ENCODE peak calls at places on chromosomes 11 and 22, in eight cellular contexts. P, B, Q, W, O, R, V and Y are unnamed samples.

GRCh38 chr11:44781697-44782096 is 54.9 kb downstream of the TSPAN18 start:
- DNase-seq in V (no peak), Q (no peak), R (no peak), B (no peak), O (no peak), P (no peak), W (no peak), Y (no peak)

GRCh38 chr22:43066844-43067385 is 22.3 kb downstream of the TTLL1 start:
- DNase-seq in O (no peak), B (no peak), R (peak; percentile 67), W (no peak), Q (peak; percentile 47), P (no peak), V (peak; percentile 75), Y (peak; percentile 78)

GRCh38 chr22:38873469-38874411 is 1.7 kb upstream of the CBX6 start:
- DNase-seq in V (peak; percentile 67), B (no peak), O (no peak), Q (no peak), P (no peak), W (no peak), R (no peak), Y (peak; percentile 11)

GRCh38 chr11:115613986-115614625 is 109.9 kb upstream of the CADM1 start:
- DNase-seq in W (no peak), Q (no peak), B (no peak), O (no peak), R (peak; percentile 65), V (peak; percentile 12), P (no peak), Y (peak; percentile 58)

GRCh38 chr11:102666331-102666957 is 39.1 kb downstream of the MMP27 start:
- DNase-seq in P (peak; percentile 31), R (peak; percentile 21), B (no peak), W (no peak), Q (peak; percentile 37), O (peak; percentile 63), V (peak; percentile 79), Y (peak; percentile 74)

GRCh38 chr22:38724926-38725571 is 19.3 kb downstream of the GTPBP1 start:
- DNase-seq in V (peak; percentile 50), B (no peak), Q (no peak), R (no peak), W (peak; percentile 20), O (peak; percentile 40), P (no peak), Y (peak; percentile 69)

GRCh38 chr11:77560605-77561004 is 29.1 kb upstream of the AQP11 start:
- DNase-seq in V (peak; percentile 65), Q (peak; percentile 46), O (peak; percentile 92), B (no peak), R (no peak), P (no peak), W (no peak), Y (peak; percentile 43)

GRCh38 chr11:110447343-110447742 is 17.6 kb downstream of the FDX1 start:
- DNase-seq in O (no peak), Q (no peak), P (no peak), V (no peak), R (no peak), W (no peak), B (no peak), Y (no peak)

GRCh38 chr22:45196926-45197605 is 33.3 kb downstream of the NUP50 start:
- DNase-seq in R (no peak), Q (no peak), B (no peak), P (no peak), W (no peak), O (no peak), V (no peak), Y (no peak)

GRCh38 chr11:789951-790350 is at the start of gene CEND1:
- DNase-seq in O (no peak), P (no peak), B (no peak), V (no peak), R (no peak), W (peak; percentile 30), Q (no peak), Y (peak; percentile 82)

GRCh38 chr22:20083157-20083890 is 3.3 kb downstream of the DGCR8 start:
- DNase-seq in B (no peak), Q (no peak), W (peak; percentile 13), O (no peak), P (no peak), R (no peak), V (no peak), Y (no peak)

GRCh38 chr22:49664371-49664881 is 163.2 kb downstream of the BRD1 start:
- DNase-seq in O (no peak), P (no peak), W (no peak), R (no peak), Q (no peak), V (no peak), B (no peak), Y (no peak)

GRCh38 chr11:32382339-32383049 is 52.8 kb downstream of the WT1 start:
- DNase-seq in W (no peak), B (no peak), Q (no peak), V (peak; percentile 11), P (no peak), O (no peak), R (peak; percentile 35), Y (no peak)

GRCh38 chr11:96207459-96208449 is 135.2 kb downstream of the MAML2 start:
- DNase-seq in Q (no peak), V (peak; percentile 92), R (no peak), P (peak; percentile 65), W (no peak), O (peak; percentile 54), B (no peak), Y (peak; percentile 8)

GRCh38 chr11:116421529-116422185 is 351.1 kb downstream of the BUD13 start:
- DNase-seq in P (no peak), V (no peak), R (no peak), W (no peak), O (peak; percentile 84), B (no peak), Q (no peak), Y (no peak)

GRCh38 chr22:31106651-31107205 is 640 bp downstream of the SELENOM start:
- DNase-seq in P (peak; percentile 45), B (no peak), O (no peak), Q (no peak), R (no peak), W (peak; percentile 41), V (no peak), Y (peak; percentile 81)

GRCh38 chr11:73252577-73253191 is 19.5 kb upstream of the P2RY6 start:
- DNase-seq in V (peak; percentile 53), W (no peak), O (no peak), R (no peak), B (no peak), P (no peak), Q (peak; percentile 40), Y (no peak)

GRCh38 chr11:2750601-2751522 is 51.1 kb upstream of the KCNQ1OT1 start:
- DNase-seq in P (no peak), B (no peak), V (no peak), Q (no peak), W (peak; percentile 18), O (no peak), R (no peak), Y (no peak)

GRCh38 chr11:22558638-22559037 is 67.0 kb downstream of the FANCF start:
- DNase-seq in V (no peak), R (no peak), P (no peak), W (no peak), B (no peak), O (no peak), Q (no peak), Y (peak; percentile 48)

DNA sequence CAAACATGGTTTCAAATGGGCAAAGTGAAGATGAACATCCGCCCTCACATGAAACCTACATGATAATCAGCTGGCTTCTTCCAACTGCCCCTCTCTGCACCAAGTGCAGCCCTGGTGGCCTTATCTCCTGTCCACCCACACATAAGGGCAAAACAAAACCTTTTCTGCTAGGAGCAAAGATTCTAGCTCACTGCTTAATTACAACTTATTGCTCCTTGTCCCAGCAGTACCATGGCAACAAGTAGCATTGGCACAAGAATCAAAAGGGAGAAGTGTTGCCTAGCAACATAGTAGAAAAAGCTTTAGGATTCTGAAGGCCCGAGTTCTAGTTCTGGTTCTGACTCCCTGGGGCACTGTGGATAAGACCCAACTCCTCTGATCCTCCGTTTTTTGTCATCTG is 68.7 kb upstream of the BMAL1 start:
- DNase-seq in Q (no peak), O (peak; percentile 42), V (no peak), P (no peak), B (no peak), R (no peak), W (no peak), Y (peak; percentile 10)
- H3K36me3 ChIP-seq in Q (no peaks in the 10 kb centered on the region), O (no peaks in the 10 kb centered on the region), V (no peaks in the 10 kb centered on the region), P (no peaks in the 10 kb centered on the region), B (no peaks in the 10 kb centered on the region), R (no peaks in the 10 kb centered on the region), W (no peaks in the 10 kb centered on the region), Y (no peaks in the 10 kb centered on the region)

GRCh38 chr11:112728288-112728687 is 232.9 kb upstream of the NCAM1 start:
- DNase-seq in R (no peak), B (no peak), W (no peak), O (no peak), V (no peak), P (no peak), Q (no peak), Y (no peak)
- H3K36me3 ChIP-seq in R (no peaks in the 10 kb centered on the region), B (no peaks in the 10 kb centered on the region), W (no peaks in the 10 kb centered on the region), O (no peaks in the 10 kb centered on the region), V (no peaks in the 10 kb centered on the region), P (no peaks in the 10 kb centered on the region), Q (no peaks in the 10 kb centered on the region), Y (no peaks in the 10 kb centered on the region)

DNA sequence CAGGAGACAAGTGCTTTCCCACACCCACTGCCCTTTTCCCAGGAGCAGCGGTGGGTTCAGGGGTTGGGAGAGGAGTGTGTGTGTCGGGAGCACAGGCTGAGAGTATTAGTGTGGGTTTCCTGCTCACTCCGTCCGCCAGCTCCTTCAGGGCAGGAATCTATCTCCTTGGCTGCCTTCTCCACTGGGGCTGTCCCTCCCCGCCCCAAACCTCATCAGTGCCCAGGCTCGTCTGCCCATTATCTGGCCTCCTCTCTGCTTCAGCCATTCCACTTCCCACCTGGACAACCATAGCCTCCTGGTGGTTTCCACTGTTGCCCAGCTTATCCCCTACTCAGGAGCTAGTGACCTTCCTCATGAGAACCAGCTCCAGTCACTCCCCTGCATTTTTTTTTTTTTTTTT is 19.9 kb downstream of the ASPHD2 start:
- DNase-seq in Q (no peak), R (no peak), W (no peak), O (no peak), B (no peak), P (no peak), V (no peak), Y (no peak)
- H3K36me3 ChIP-seq in Q (peaks cover 3% of the 10 kb centered on the region), R (no peaks in the 10 kb centered on the region), W (peaks cover 37% of the 10 kb centered on the region), O (peaks cover 4% of the 10 kb centered on the region), B (no peaks in the 10 kb centered on the region), P (no peaks in the 10 kb centered on the region), V (no peaks in the 10 kb centered on the region), Y (no peaks in the 10 kb centered on the region)

GRCh38 chr22:22893077-22893805 is 5.6 kb downstream of the IGLL5 start:
- DNase-seq in B (no peak), Q (no peak), V (no peak), O (no peak), R (no peak), W (no peak), P (no peak), Y (no peak)

GRCh38 chr22:22893891-22894739 is 6.5 kb downstream of the IGLL5 start:
- DNase-seq in V (no peak), B (no peak), Q (no peak), P (no peak), R (no peak), O (no peak), W (no peak), Y (no peak)

GRCh38 chr22:22891139-22891621 is 3.6 kb downstream of the IGLL5 start:
- DNase-seq in Q (no peak), W (no peak), P (no peak), O (no peak), B (no peak), R (no peak), V (no peak), Y (no peak)

GRCh38 chr22:22890085-22890484 is 2.5 kb downstream of the IGLL5 start:
- DNase-seq in R (no peak), Q (no peak), V (no peak), B (no peak), P (no peak), O (no peak), W (no peak), Y (no peak)

GRCh38 chr22:22892096-22893052 is 4.8 kb downstream of the IGLL5 start:
- DNase-seq in Q (no peak), W (no peak), O (no peak), V (no peak), P (no peak), B (no peak), R (no peak), Y (no peak)
- H3K36me3 ChIP-seq in Q (no peaks in the 10 kb centered on the region), W (no peaks in the 10 kb centered on the region), O (no peaks in the 10 kb centered on the region), V (no peaks in the 10 kb centered on the region), P (no peaks in the 10 kb centered on the region), B (no peaks in the 10 kb centered on the region), R (no peaks in the 10 kb centered on the region), Y (no peaks in the 10 kb centered on the region)